ENCODE peak calls at places on chromosomes 16 and 17, in six cellular contexts. U is MM.1S, J is OCI-LY7, K is GM23338, X is HCT116, V is hepatocyte. Z is an unnamed sample. For H3K9me2, the result is how much of the 10 kb centered on the place peaks cover.

GRCh38 chr17:68600881-68601564 is at the start of gene FAM20A:
- DNase-seq in U (no peak), J (no peak), K (peak), X (no peak), V (peak), Z (peak)

GRCh38 chr17:30716461-30717289 is 107.8 kb downstream of the CRLF3 start:
- DNase-seq in U (no peak), J (peak), K (peak), X (no peak), V (no peak), Z (peak)

GRCh38 chr17:13485327-13485726 is 116.4 kb downstream of the HS3ST3A1 start:
- DNase-seq in U (no peak), J (no peak), K (no peak), X (no peak), V (no peak), Z (no peak)

GRCh38 chr16:61421111-61421510 is 615.1 kb downstream of the CDH8 start:
- DNase-seq in U (no peak), J (no peak), K (no peak), X (no peak), V (no peak), Z (no peak)

GRCh38 chr16:51048544-51048943 is 102.5 kb downstream of the SALL1 start:
- DNase-seq in U (no peak), J (no peak), K (no peak), X (no peak), V (no peak), Z (peak)

GRCh38 chr16:31191697-31192428 is 10.7 kb downstream of the PYCARD start:
- DNase-seq in U (no peak), J (no peak), K (no peak), X (no peak), V (no peak), Z (no peak)

GRCh38 chr17:16419929-16420271 is 4.5 kb downstream of the TRPV2 start:
- DNase-seq in U (no peak), J (no peak), K (no peak), X (no peak), V (peak), Z (peak)

GRCh38 chr17:33778505-33779398 is 476.3 kb upstream of the CCL2 start:
- DNase-seq in U (peak), J (peak), K (peak), X (peak), V (peak), Z (peak)

GRCh38 chr16:2465653-2466415 is 5.3 kb upstream of the NTN3 start:
- DNase-seq in U (no peak), J (peak), K (peak), X (no peak), V (no peak), Z (peak)

GRCh38 chr16:58615280-58615679 is 14.3 kb downstream of the CNOT1 start:
- DNase-seq in U (no peak), J (no peak), K (no peak), X (no peak), V (no peak), Z (peak)

GRCh38 chr17:41452276-41452675 is 11.5 kb upstream of the KRT38 start:
- DNase-seq in U (no peak), J (no peak), K (no peak), X (no peak), V (no peak), Z (no peak)

GRCh38 chr16:81723098-81723723 is 55.9 kb upstream of the PLCG2 start:
- DNase-seq in U (peak), J (peak), K (peak), X (peak), V (peak), Z (peak)

GRCh38 chr17:41537614-41537954 is 9.5 kb upstream of the KRT19 start:
- DNase-seq in U (no peak), J (no peak), K (no peak), X (no peak), V (no peak), Z (no peak)

GRCh38 chr16:14194706-14195105 is 123.6 kb downstream of the MRTFB start:
- DNase-seq in U (no peak), J (no peak), K (no peak), X (no peak), V (no peak), Z (no peak)

GRCh38 chr16:13343981-13344380 is 442.6 kb downstream of the SHISA9 start:
- DNase-seq in U (no peak), J (no peak), K (no peak), X (no peak), V (no peak), Z (no peak)

GRCh38 chr17:6843241-6843890 is 11.8 kb upstream of the TEKT1 start:
- DNase-seq in U (peak), J (peak), K (peak), X (peak), V (peak), Z (peak)

GRCh38 chr17:39144414-39144813 is 7.0 kb downstream of the PLXDC1 start:
- DNase-seq in U (no peak), J (no peak), K (no peak), X (no peak), V (peak), Z (peak)

GRCh38 chr17:79920751-79921410 is 81.6 kb upstream of the CBX4 start:
- DNase-seq in U (peak), J (no peak), K (no peak), X (no peak), V (no peak), Z (no peak)

GRCh38 chr17:79919164-79919585 is 79.9 kb upstream of the CBX4 start:
- DNase-seq in U (no peak), J (no peak), K (peak), X (no peak), V (no peak), Z (peak)

GRCh38 chr17:79918581-79919163 is 79.4 kb upstream of the CBX4 start:
- DNase-seq in U (no peak), J (no peak), K (peak), X (no peak), V (no peak), Z (no peak)

GRCh38 chr17:79921411-79922160 is 82.3 kb upstream of the CBX4 start:
- DNase-seq in U (peak), J (no peak), K (no peak), X (no peak), V (no peak), Z (no peak)

DNA sequence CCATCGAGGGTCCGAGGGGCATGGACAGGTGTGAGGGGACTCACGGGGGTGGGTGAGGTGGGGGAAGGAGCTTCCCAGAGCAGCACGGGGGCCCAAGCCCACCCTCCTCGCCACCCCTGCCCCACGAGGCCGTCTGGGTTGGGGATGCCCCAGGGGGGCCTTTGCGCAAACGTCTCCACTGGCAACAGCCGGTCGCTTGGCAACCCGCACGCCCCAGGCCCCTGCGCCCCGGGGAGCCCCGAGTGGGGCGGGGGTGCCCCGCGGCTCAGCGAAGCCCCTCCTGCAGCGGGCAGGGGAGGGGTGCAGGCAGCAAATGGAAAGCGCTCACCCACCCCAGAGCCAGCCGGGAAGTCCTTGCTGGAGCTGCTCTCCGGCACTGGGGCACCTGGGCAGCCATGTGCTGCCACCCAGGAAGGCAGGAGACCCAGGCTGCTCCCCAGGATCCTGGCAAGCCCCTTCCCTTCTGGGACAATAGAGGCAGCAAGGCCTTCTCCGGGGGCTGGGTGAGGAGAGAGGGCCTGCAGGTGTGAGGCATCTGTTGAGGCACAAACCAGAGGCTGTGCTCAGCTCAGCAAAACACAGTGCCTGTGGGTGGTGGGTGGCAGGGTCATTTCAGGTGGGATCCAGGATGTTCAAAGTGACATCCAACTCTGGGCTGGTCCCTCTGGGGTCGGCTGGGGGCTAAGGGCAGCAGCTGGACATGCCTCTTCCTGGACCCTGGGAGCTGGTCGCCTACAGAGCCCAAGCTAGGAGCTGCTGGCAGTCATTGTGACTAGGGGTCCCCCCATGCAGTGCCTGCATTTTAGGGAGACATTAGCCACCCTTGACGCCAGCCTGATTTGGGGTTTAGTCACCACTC is 80.9 kb upstream of the CBX4 start:
- DNase-seq in U (no peak), J (no peak), K (no peak), X (no peak), V (no peak), Z (no peak)
- H3K4me3 ChIP-seq in U (no peak), J (no peak), K (no peak), X (no peak), V (no peak), Z (no peak)

GRCh38 chr16:87638736-87639135 is 36.4 kb downstream of the JPH3 start:
- DNase-seq in U (no peak), J (no peak), K (no peak), X (no peak), V (no peak), Z (no peak)
- H3K9me2 ChIP-seq in U (under half), J (under half), K (under half), X (under half), V (under half), Z (under half)

GRCh38 chr16:35599429-35600165 is 2140.2 kb downstream of the TP53TG3F start:
- DNase-seq in U (no peak), J (no peak), K (no peak), X (no peak), V (no peak), Z (no peak)

GRCh38 chr16:35596467-35596866 is 2137.1 kb downstream of the TP53TG3F start:
- DNase-seq in U (no peak), J (no peak), K (no peak), X (no peak), V (no peak), Z (no peak)

GRCh38 chr16:35602116-35602515 is 2142.7 kb downstream of the TP53TG3F start:
- DNase-seq in U (no peak), J (no peak), K (no peak), X (no peak), V (no peak), Z (no peak)

DNA sequence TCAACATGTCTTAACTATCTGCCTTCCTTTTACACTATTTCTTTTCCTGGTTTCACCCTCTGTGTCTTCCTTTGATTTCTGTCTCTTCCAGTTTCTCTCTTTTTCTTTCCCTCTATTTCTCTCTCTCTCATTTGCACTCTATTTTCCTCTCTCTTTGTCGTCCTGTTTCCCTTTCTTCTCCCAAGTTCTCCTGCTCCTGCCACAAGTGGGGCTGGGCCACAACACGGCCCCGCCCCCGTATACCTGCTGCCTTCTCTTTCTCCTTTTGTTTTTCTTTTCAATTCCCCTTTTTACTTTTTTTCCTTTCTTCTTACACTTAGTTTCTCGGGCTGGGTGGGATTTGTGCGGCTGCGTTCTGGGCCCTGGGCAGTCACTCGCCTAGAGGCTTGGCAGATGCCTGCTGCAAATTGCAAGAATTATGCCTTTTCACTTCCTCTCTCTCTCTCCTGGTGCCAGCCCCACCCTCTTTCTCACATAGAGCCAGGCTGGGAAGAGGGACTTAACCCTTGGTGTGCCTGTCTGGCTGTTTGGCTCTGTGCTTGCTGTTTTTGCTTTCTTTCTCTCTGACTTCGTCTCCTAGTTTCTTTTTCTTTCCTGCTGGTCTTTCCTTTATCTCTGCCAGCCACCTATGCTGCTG is 2139.4 kb downstream of the TP53TG3F start:
- DNase-seq in U (no peak), J (no peak), K (no peak), X (peak), V (no peak), Z (no peak)
- H2AFZ ChIP-seq in U (no peak), J (no peak), K (no peak), X (peak), V (no peak), Z (no peak)

GRCh38 chr16:86289304-86289703 is 221.0 kb upstream of the FOXF1 start:
- DNase-seq in U (no peak), J (no peak), K (no peak), X (no peak), V (no peak), Z (no peak)

GRCh38 chr16:86286991-86287640 is 223.2 kb upstream of the FOXF1 start:
- DNase-seq in U (no peak), J (no peak), K (peak), X (no peak), V (peak), Z (no peak)

GRCh38 chr16:86287641-86288201 is 222.6 kb upstream of the FOXF1 start:
- DNase-seq in U (no peak), J (no peak), K (no peak), X (no peak), V (no peak), Z (no peak)

GRCh38 chr16:86289907-86290306 is 220.4 kb upstream of the FOXF1 start:
- DNase-seq in U (no peak), J (no peak), K (no peak), X (no peak), V (no peak), Z (no peak)

GRCh38 chr16:86288716-86289294 is 221.5 kb upstream of the FOXF1 start:
- DNase-seq in U (no peak), J (no peak), K (peak), X (no peak), V (no peak), Z (no peak)
- H3K4me3 ChIP-seq in U (no peak), J (no peak), K (peak), X (no peak), V (no peak), Z (no peak)

GRCh38 chr17:57048096-57048495 is 37.0 kb upstream of the AKAP1 start:
- DNase-seq in U (no peak), J (no peak), K (no peak), X (no peak), V (no peak), Z (no peak)
- H3K9me2 ChIP-seq in U (under half), J (under half), K (under half), X (under half), V (under half), Z (under half)

DNA sequence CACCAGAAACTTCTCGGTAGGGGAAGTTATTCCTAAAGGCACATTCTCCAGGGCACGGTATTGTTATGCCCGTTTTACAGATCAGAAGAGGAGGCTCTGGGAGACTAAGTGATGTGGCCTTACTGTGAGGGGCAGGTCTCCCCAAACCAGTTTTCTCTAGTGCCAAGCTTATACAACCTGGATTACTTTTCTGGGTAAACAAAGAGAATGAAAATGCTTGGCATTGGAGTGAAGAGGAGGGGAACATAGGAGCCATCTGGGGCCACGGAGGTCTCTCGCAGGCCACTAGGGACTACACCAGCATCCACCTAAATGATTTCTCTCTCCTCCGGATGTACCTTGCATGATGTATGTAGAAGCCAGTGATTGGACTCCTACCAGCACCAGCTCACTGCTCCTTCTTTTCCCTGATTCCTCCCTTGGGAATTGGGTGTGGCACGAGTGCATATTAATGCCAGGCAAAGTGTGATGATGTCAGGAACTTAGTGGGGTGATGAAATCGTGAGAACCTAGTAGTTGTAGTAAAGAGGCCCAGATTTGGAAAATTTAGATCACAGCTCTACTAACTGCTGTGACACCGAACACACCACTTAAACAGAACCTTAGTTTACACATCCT is 687 bp downstream of the TOM1L1 start:
- DNase-seq in U (no peak), J (no peak), K (peak), X (peak), V (peak), Z (peak)
- H2AFZ ChIP-seq in U (peak), J (no peak), K (peak), X (peak), V (peak), Z (peak)

GRCh38 chr17:64134216-64134970 is 4.4 kb upstream of the ERN1 start:
- DNase-seq in U (peak), J (no peak), K (no peak), X (no peak), V (no peak), Z (no peak)
- H3K4me3 ChIP-seq in U (no peak), J (no peak), K (no peak), X (no peak), V (no peak), Z (no peak)

DNA sequence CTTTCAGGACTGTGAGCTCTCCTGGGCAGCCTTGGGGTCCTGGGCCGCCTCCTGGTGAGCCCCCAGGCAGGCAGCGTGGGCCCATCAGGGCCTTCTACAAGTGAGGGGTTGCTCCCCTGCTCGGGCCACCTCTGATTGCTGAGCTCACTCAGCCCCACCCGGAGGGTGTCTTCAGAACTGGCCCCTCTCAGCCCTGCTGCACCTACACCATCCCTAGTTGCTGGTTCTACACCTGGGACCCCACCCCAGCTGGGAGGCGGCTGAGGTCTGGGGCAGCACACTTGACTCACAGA is 2.0 kb downstream of the CDH15 start:
- DNase-seq in U (no peak), J (no peak), K (no peak), X (no peak), V (no peak), Z (no peak)
- H3K9me2 ChIP-seq in U (under half), J (under half), K (under half), X (under half), V (under half), Z (under half)

GRCh38 chr16:87794485-87795078 is 28.8 kb upstream of the KLHDC4 start:
- DNase-seq in U (no peak), J (no peak), K (no peak), X (no peak), V (no peak), Z (no peak)

GRCh38 chr16:87789437-87790277 is 23.9 kb upstream of the KLHDC4 start:
- DNase-seq in U (no peak), J (no peak), K (no peak), X (no peak), V (peak), Z (peak)

GRCh38 chr16:87791295-87792204 is 25.8 kb upstream of the KLHDC4 start:
- DNase-seq in U (no peak), J (no peak), K (no peak), X (no peak), V (no peak), Z (no peak)

GRCh38 chr16:87792205-87792565 is 26.4 kb upstream of the KLHDC4 start:
- DNase-seq in U (no peak), J (no peak), K (no peak), X (no peak), V (no peak), Z (no peak)

DNA sequence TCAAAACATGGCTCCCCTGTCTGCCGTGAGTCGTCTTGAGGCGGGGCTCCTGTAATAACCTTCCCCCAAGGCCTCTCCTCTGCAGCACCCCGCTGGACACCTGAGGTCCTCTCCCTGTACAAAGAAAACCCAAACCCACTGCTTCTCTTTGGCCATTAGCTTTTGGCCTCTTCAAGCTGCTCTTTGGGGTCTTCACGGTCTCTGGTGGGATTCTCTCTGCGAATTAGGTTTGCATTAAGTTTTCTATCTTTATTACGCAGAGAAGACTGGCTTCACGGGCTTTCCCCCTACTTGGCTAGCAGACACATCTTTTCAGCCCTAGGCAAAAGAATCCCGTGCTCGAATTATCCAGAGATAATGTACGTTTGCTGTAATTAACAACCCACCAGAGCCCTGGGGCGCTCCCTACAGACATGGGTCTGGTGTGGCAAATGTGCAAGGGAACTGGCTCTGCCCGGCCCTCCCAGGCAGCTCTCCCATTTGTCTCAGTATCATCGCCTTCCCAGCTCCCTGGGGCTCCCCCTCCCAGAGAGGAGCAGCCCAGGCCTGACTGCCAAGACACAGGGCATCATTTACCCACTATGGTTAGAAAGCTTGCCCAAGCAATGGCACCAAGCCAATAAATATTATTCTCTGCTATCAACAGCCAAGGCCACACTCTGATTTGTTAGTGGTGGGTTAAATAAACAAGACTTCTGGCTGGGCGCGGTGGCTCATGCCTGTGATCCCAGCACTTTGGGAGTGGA is 24.7 kb upstream of the KLHDC4 start:
- DNase-seq in U (no peak), J (no peak), K (no peak), X (no peak), V (no peak), Z (no peak)
- H2AFZ ChIP-seq in U (no peak), J (no peak), K (no peak), X (peak), V (no peak), Z (no peak)

GRCh38 chr17:82231312-82231561 is 2.4 kb downstream of the SLC16A3 start:
- DNase-seq in U (no peak), J (no peak), K (no peak), X (no peak), V (no peak), Z (no peak)
- H3K4me3 ChIP-seq in U (no peak), J (peak), K (peak), X (peak), V (peak), Z (peak)